ENCODE peak calls at places on chromosomes 4 and X, in nine cellular contexts. C is GM10248; X is left cardiac atrium; W is activated CD4-positive, alpha-beta T cell treated with anti-CD3 and anti-CD28 coated beads, Interleukin-2, amount 10 ng/mL, durations not matched to agents 7 days and 5 days; J is body of pancreas; N is G401; G is WTC11; Z is COLO829; M is fibroblast of pulmonary artery. V is an unnamed sample.

GRCh38 chrX:7083468-7084396 is 63.8 kb upstream of the STS start:
- DNase-seq in J (peak), G (no peak), M (peak), W (peak), Z (peak), N (no peak), X (no peak), C (peak), V (no peak)

GRCh38 chrX:130086414-130087207 is 23.7 kb downstream of the ELF4 start:
- DNase-seq in M (no peak), W (peak), C (peak), N (no peak), X (no peak), G (no peak), J (no peak), Z (no peak), V (no peak)

GRCh38 chrX:26631385-26631784 is 415.4 kb downstream of the MAGEB5 start:
- DNase-seq in X (no peak), C (no peak), J (no peak), G (no peak), W (no peak), N (no peak), Z (no peak), M (no peak), V (no peak)

GRCh38 chr4:55381502-55381901 is 14.3 kb upstream of the TMEM165 start:
- DNase-seq in W (no peak), G (no peak), M (no peak), J (no peak), N (no peak), X (no peak), Z (no peak), C (no peak), V (no peak)

GRCh38 chr4:137755033-137755471 is 222.8 kb upstream of the PCDH18 start:
- DNase-seq in X (no peak), G (no peak), C (no peak), W (no peak), Z (peak), N (no peak), M (peak), J (no peak), V (no peak)

GRCh38 chrX:1313788-1314187 is 22.8 kb upstream of the IL3RA start:
- DNase-seq in X (no peak), W (no peak), Z (no peak), G (no peak), N (no peak), C (no peak), M (no peak), J (no peak), V (no peak)

GRCh38 chrX:6227445-6227820 is 1.2 kb downstream of the NLGN4X start:
- DNase-seq in Z (no peak), J (no peak), W (no peak), C (no peak), M (no peak), N (peak), X (no peak), G (peak), V (no peak)

GRCh38 chr4:13559414-13559813 is 15.1 kb upstream of the NKX3-2 start:
- DNase-seq in C (no peak), J (no peak), G (no peak), Z (peak), N (no peak), X (no peak), W (no peak), M (peak), V (no peak)

GRCh38 chr4:48369248-48369647 is 27.9 kb downstream of the SLAIN2 start:
- DNase-seq in X (no peak), M (peak), W (no peak), N (no peak), J (no peak), Z (no peak), G (no peak), C (no peak), V (no peak)